ENCODE peak calls at places on chromosomes 3 and 15, in four cellular contexts. Z, B, U and I are unnamed samples. For H3K79me1, the result is how much of the 10 kb centered on the place peaks cover.

GRCh38 chr15:28885630-28886430 is at the start of gene APBA2:
- DNase-seq in B (peak), U (peak), Z (peak), I (peak)

GRCh38 chr3:188389711-188390346 is 235.9 kb downstream of the LPP start:
- DNase-seq in U (no peak), Z (no peak), B (no peak), I (no peak)

GRCh38 chr3:59016930-59017616 is 32.8 kb downstream of the CFAP20DC start:
- DNase-seq in U (no peak), Z (no peak), B (no peak), I (no peak)

GRCh38 chr15:70113304-70113700 is 15.6 kb upstream of the TLE3 start:
- DNase-seq in B (no peak), U (no peak), Z (no peak), I (no peak)

GRCh38 chr3:165439765-165440164 is 243.6 kb upstream of the SLITRK3 start:
- DNase-seq in Z (no peak), U (no peak), B (peak), I (peak)

GRCh38 chr3:43289401-43289800 is 3.1 kb downstream of the SNRK start:
- DNase-seq in U (no peak), B (no peak), Z (no peak), I (no peak)

GRCh38 chr3:35393916-35394315 is 245.4 kb upstream of the ARPP21 start:
- DNase-seq in U (no peak), Z (peak), B (peak), I (no peak)

GRCh38 chr3:148389916-148390315 is 307.8 kb upstream of the AGTR1 start:
- DNase-seq in B (no peak), Z (no peak), U (no peak), I (peak)

GRCh38 chr3:106281231-106281630 is 412.4 kb upstream of the CBLB start:
- DNase-seq in Z (no peak), U (no peak), B (no peak), I (peak)

GRCh38 chr3:132874701-132875100 is 152.5 kb upstream of the NPHP3 start:
- DNase-seq in B (no peak), U (no peak), Z (no peak), I (no peak)

GRCh38 chr3:48418140-48418539 is 11.7 kb downstream of the PLXNB1 start:
- DNase-seq in B (no peak), U (no peak), Z (no peak), I (no peak)

GRCh38 chr3:48418651-48419050 is 11.2 kb downstream of the PLXNB1 start:
- DNase-seq in B (no peak), U (no peak), Z (no peak), I (no peak)

GRCh38 chr3:48419149-48419548 is 10.7 kb downstream of the PLXNB1 start:
- DNase-seq in U (no peak), Z (no peak), B (no peak), I (no peak)

GRCh38 chr3:48420561-48420960 is 9.3 kb downstream of the PLXNB1 start:
- DNase-seq in U (no peak), B (no peak), Z (no peak), I (no peak)

GRCh38 chr3:48419597-48419996 is 10.3 kb downstream of the PLXNB1 start:
- DNase-seq in U (no peak), B (no peak), Z (no peak), I (no peak)
- H3K79me1 ChIP-seq in U (half or more), B (under half), Z (under half), I (under half)

GRCh38 chr3:72085036-72085435 is 300.1 kb upstream of the PROK2 start:
- DNase-seq in B (no peak), U (no peak), Z (no peak), I (no peak)
- H3K79me1 ChIP-seq in B (under half), U (under half), Z (under half), I (under half)

DNA sequence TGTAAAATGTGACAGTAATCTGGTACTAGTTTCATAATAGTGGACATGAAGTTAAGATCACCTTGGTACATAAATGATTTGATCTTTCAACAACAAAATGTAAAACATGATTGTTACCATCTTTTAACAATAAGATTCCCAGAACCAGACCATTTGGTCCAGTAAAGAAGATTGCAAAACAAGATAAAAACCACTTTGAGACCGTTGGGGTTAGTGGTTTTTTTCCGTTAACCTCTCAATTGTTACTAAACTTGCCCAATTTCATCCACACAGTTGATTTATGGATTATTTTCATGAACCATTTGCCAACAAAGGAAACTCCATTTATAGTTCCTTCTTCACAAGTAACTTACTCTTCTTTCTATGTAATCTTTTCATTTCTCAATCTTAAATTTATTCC is 53.8 kb downstream of the ATP8B4 start:
- DNase-seq in B (no peak), Z (no peak), U (no peak), I (no peak)
- H3K79me1 ChIP-seq in B (under half), Z (under half), U (under half), I (under half)

GRCh38 chr3:134327594-134327975 is 46.7 kb downstream of the AMOTL2 start:
- DNase-seq in B (no peak), U (peak), Z (no peak), I (peak)
- H3K79me1 ChIP-seq in B (under half), U (under half), Z (under half), I (under half)